ENCODE peak calls at places on chromosome 1, in ten cellular contexts. F is mucosa of descending colon; P is GM10248; G is right lobe of liver; E is uterus; V is thoracic aorta; H is AG09319; M is mesothelial cell of epicardium; Q is CD4-positive, alpha-beta T cell; S is MCF 10A. R is an unnamed sample.

GRCh38 chr1:204991342-204991844 is 51.6 kb upstream of the CNTN2 start:
- DNase-seq in F (no peak), P (peak), G (no peak), E (no peak), V (no peak), H (no peak), M (no peak), Q (no peak), S (no peak), R (no peak)

GRCh38 chr1:98371767-98372166 is 289.8 kb upstream of the SNX7 start:
- DNase-seq in F (no peak), P (no peak), G (no peak), E (no peak), V (no peak), H (no peak), M (no peak), Q (no peak), S (no peak), R (no peak)

GRCh38 chr1:116556289-116557006 is 14.4 kb downstream of the CD58 start:
- DNase-seq in F (peak), P (no peak), G (no peak), E (no peak), V (peak), H (no peak), M (no peak), Q (peak), S (peak), R (peak)

GRCh38 chr1:230422221-230422981 is 3.7 kb downstream of the PGBD5 start:
- DNase-seq in F (no peak), P (no peak), G (no peak), E (no peak), V (no peak), H (no peak), M (no peak), Q (no peak), S (no peak), R (no peak)

GRCh38 chr1:1631793-1632420 is at the start of gene MMP23B:
- DNase-seq in F (peak), P (no peak), G (peak), E (no peak), V (no peak), H (no peak), M (no peak), Q (no peak), S (no peak), R (no peak)

GRCh38 chr1:28110555-28110954 is 22.1 kb upstream of the EYA3 start:
- DNase-seq in F (no peak), P (no peak), G (no peak), E (no peak), V (no peak), H (no peak), M (no peak), Q (no peak), S (no peak), R (peak)

GRCh38 chr1:197915217-197915616 is 2.0 kb upstream of the LHX9 start:
- DNase-seq in F (no peak), P (no peak), G (no peak), E (no peak), V (no peak), H (no peak), M (no peak), Q (no peak), S (no peak), R (no peak)

GRCh38 chr1:218451415-218451814 is 106.3 kb downstream of the TGFB2 start:
- DNase-seq in F (no peak), P (no peak), G (no peak), E (no peak), V (no peak), H (no peak), M (no peak), Q (no peak), S (no peak), R (no peak)

GRCh38 chr1:228990906-228991569 is 255.8 kb downstream of the RHOU start:
- DNase-seq in F (no peak), P (no peak), G (no peak), E (no peak), V (no peak), H (no peak), M (no peak), Q (no peak), S (no peak), R (no peak)

DNA sequence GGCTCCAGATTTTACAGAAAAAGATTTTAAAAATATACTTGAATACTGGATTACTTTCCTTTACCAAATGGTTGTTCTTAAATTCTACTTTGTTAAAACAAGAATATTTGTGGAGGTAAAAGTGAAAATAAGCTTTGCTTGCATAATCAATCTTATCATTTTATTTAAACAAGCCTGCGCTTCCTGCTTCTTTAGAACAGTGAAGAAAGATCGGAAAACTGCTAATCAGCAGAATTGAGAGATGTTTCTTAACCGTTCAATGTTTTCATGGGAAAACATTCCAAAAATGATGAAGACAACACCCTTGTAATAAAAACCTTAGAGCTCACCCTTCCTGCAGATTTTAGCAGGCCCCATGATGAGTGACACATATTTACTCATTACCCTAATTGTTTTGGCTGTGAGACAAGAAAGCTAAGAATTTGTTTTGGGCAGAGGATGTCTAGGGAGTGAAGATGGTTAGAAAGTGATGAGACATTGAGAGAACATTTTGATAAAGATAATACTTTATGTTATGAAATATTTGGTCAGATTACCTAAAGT is 72.6 kb downstream of the TPR start:
- DNase-seq in F (no peak), P (no peak), G (no peak), E (no peak), V (no peak), H (no peak), M (no peak), Q (no peak), S (peak), R (no peak)
- TF ChIP-seq CTCF in F (no peak), P (no peak), G (no peak), E (no peak), V (no peak), H (no peak), M (no peak), Q (no peak), S (no peak), R (no peak)

DNA sequence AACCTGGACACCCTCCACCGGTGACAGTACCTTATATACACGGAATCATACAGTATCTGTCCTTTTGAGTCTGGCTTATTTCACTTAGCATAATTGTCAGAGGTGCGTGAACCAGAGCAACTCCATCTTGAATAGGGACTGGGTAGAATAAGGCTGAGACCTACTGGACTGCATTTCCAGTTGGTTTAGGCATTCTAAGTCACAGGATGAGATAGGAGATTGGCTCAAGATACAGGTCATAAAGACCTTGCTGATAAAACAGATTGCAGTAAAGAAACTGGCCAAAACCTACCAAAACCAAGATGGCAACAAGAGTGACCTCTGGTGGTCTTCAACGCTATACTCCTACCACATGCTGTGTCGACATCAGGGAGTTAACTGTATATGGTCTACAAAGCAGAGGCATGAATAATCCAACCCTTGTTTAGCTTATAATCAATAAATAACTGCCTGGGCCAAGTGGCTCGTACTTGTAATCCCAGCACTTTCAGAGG is 1.4 kb upstream of the FDPS start:
- DNase-seq in F (no peak), P (no peak), G (no peak), E (no peak), V (no peak), H (peak), M (no peak), Q (no peak), S (peak), R (peak)
- TF ChIP-seq CTCF in F (no peak), P (peak), G (peak), E (no peak), V (peak), H (peak), M (no peak), Q (no peak), S (peak), R (peak)

DNA sequence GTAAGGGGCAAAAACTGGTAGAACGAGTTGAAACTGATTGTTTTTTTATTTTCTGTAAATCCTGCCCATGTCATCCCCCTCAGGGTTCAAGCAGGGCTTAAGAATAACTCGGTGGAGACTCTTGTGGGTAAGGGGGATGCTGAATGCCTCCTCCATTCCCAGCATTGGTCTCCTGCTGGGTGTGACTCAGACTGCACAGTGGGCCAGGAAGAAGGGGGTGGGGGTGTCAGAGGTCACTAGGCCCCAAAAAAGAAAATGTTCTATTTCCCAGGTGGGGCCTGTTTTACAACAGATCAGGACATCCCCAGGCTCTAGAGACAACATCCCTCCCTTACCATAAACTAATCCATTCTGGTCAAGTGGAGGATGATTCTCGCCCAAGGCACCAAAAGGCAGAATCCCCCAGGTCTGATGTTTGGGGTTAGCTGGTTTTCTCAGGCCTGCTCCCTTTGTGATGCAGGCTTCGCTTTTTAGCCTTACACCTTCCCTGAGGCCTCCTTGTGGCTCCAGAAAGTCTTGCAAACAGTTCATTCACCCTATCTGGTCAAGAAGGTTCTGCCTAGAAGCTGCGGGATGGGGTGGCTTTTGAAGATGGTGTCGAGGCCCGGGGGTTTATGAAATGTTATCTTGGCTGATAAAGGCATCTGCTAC is 10.7 kb upstream of the GRHL3 start:
- DNase-seq in F (no peak), P (no peak), G (no peak), E (no peak), V (no peak), H (no peak), M (no peak), Q (no peak), S (peak), R (no peak)
- TF ChIP-seq CTCF in F (no peak), P (peak), G (no peak), E (no peak), V (no peak), H (peak), M (no peak), Q (no peak), S (no peak), R (peak)

GRCh38 chr1:158391099-158391498 is 8.2 kb downstream of the OR10T2 start:
- DNase-seq in F (no peak), P (no peak), G (no peak), E (no peak), V (no peak), H (no peak), M (no peak), Q (no peak), S (no peak), R (no peak)

GRCh38 chr1:158390342-158390741 is 8.9 kb downstream of the OR10T2 start:
- DNase-seq in F (no peak), P (no peak), G (no peak), E (no peak), V (no peak), H (no peak), M (no peak), Q (no peak), S (no peak), R (no peak)
- TF ChIP-seq CTCF in F (no peak), P (no peak), G (no peak), E (no peak), V (no peak), H (no peak), M (no peak), Q (no peak), S (no peak), R (no peak)

GRCh38 chr1:213858581-213858980 is 129.2 kb upstream of the PROX1 start:
- DNase-seq in F (no peak), P (no peak), G (no peak), E (no peak), V (no peak), H (no peak), M (no peak), Q (no peak), S (peak), R (no peak)
- TF ChIP-seq CTCF in F (no peak), P (no peak), G (no peak), E (no peak), V (no peak), H (no peak), M (no peak), Q (no peak), S (no peak), R (no peak)

GRCh38 chr1:80675469-80675868 is 1125.3 kb upstream of the ADGRL2 start:
- DNase-seq in F (no peak), P (no peak), G (no peak), E (no peak), V (no peak), H (no peak), M (no peak), Q (no peak), S (peak), R (peak)
- TF ChIP-seq CTCF in F (no peak), P (no peak), G (no peak), E (no peak), V (no peak), H (no peak), M (no peak), Q (no peak), S (no peak), R (no peak)

R was measured in brain microvascular endothelial cell.